ENCODE peak calls at places on chromosomes 12 and 14, in six cellular contexts. J is lung; Z is CD8-positive, alpha-beta memory T cell; T is A549; D is PC-3; S is foreskin keratinocyte. L is an unnamed sample.

GRCh38 chr12:116015525-116015924 is 262.0 kb downstream of the MED13L start:
- DNase-seq in J (no peak), Z (no peak), T (peak; percentile 52), D (peak; percentile 74), S (peak; percentile 7), L (no peak)

GRCh38 chr14:45785240-45785639 is 532.2 kb upstream of the MIS18BP1 start:
- DNase-seq in J (no peak), Z (no peak), T (peak; percentile 3), D (no peak), S (peak; percentile 92), L (no peak)

GRCh38 chr12:96516472-96517417 is 27.4 kb downstream of the CFAP54 start:
- DNase-seq in J (peak; percentile 68), Z (peak; percentile 89), T (peak; percentile 84), D (peak; percentile 91), S (no peak), L (peak; percentile 74)

GRCh38 chr12:81086342-81086741 is 8.5 kb downstream of the ACSS3 start:
- DNase-seq in J (no peak), Z (no peak), T (no peak), D (no peak), S (no peak), L (no peak)

GRCh38 chr14:64625363-64626232 is 75.8 kb downstream of the PPP1R36 start:
- DNase-seq in J (no peak), Z (no peak), T (no peak), D (no peak), S (no peak), L (no peak)

GRCh38 chr12:87253157-87253556 is 776.0 kb downstream of the C12orf50 start:
- DNase-seq in J (no peak), Z (no peak), T (peak; percentile 18), D (peak; percentile 80), S (no peak), L (no peak)

GRCh38 chr12:69068431-69068830 is 135.5 kb upstream of the CPM start:
- DNase-seq in J (peak; percentile 65), Z (no peak), T (peak; percentile 86), D (peak; percentile 90), S (peak; percentile 53), L (no peak)

GRCh38 chr12:120762093-120762492 is 36.5 kb downstream of the ACADS start:
- DNase-seq in J (peak; percentile 49), Z (no peak), T (no peak), D (no peak), S (no peak), L (no peak)

GRCh38 chr14:93146119-93146518 is 30.4 kb upstream of the ITPK1 start:
- DNase-seq in J (no peak), Z (no peak), T (no peak), D (no peak), S (no peak), L (no peak)

GRCh38 chr14:71070169-71070568 is 162.9 kb downstream of the PCNX1 start:
- DNase-seq in J (no peak), Z (no peak), T (peak; percentile 16), D (peak; percentile 67), S (peak; percentile 28), L (no peak)

GRCh38 chr12:643478-644292 is 19.6 kb downstream of the NINJ2 start:
- DNase-seq in J (no peak), Z (peak; percentile 53), T (no peak), D (no peak), S (no peak), L (peak; percentile 75)

GRCh38 chr12:106113446-106114083 is 25.2 kb downstream of the NUAK1 start:
- DNase-seq in J (no peak), Z (no peak), T (peak; percentile 76), D (no peak), S (no peak), L (no peak)

GRCh38 chr14:69473271-69473670 is 11.3 kb upstream of the PLEKHD1 start:
- DNase-seq in J (no peak), Z (no peak), T (no peak), D (peak; percentile 74), S (no peak), L (no peak)

GRCh38 chr14:35687335-35687939 is 121.7 kb downstream of the RALGAPA1 start:
- DNase-seq in J (no peak), Z (no peak), T (peak; percentile 60), D (peak; percentile 80), S (peak; percentile 16), L (no peak)

GRCh38 chr12:57760347-57760982 is 5.6 kb downstream of the MARCHF9 start:
- DNase-seq in J (no peak), Z (no peak), T (no peak), D (no peak), S (no peak), L (no peak)

GRCh38 chr12:89354630-89354931 is 2.3 kb upstream of the DUSP6 start:
- DNase-seq in J (no peak), Z (no peak), T (peak; percentile 40), D (no peak), S (no peak), L (no peak)

DNA sequence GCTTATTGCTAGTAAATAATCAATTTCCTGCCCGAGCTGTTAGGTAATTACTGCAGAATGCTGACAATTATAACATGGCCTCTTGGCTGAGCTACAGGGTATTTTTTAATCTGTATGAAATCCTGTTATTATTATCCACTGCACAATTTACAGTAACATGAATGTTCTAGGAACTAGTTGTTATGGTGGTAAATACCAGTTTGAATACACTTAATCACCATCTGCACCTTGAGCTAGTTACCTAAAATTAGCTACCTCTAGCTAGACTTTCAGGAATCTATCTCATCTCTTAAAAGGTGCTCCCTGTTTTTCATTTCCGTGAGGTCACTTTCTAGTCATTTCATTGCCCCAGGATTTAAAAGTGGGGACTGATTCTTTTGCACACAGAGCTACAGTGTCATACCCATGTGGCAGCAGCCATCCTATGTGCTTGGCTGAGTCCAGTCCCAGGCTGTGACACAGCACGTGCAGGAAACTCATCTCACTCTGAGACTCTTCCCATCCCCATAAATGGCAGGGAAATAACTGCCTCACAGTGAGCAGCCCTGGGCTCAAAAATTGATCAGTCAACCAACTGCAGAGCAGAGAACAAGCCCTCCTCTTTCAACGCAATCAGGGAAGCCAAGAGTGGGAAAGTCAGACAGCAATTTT is 37.6 kb downstream of the DCP1B start:
- DNase-seq in J (no peak), Z (no peak), T (no peak), D (no peak), S (no peak), L (no peak)
- H3K27ac ChIP-seq in J (peak overlapping the region; percentile 34), Z (no peak overlapping the region), T (no peak overlapping the region), D (no peak overlapping the region), S (no peak overlapping the region), L (no peak overlapping the region)

DNA sequence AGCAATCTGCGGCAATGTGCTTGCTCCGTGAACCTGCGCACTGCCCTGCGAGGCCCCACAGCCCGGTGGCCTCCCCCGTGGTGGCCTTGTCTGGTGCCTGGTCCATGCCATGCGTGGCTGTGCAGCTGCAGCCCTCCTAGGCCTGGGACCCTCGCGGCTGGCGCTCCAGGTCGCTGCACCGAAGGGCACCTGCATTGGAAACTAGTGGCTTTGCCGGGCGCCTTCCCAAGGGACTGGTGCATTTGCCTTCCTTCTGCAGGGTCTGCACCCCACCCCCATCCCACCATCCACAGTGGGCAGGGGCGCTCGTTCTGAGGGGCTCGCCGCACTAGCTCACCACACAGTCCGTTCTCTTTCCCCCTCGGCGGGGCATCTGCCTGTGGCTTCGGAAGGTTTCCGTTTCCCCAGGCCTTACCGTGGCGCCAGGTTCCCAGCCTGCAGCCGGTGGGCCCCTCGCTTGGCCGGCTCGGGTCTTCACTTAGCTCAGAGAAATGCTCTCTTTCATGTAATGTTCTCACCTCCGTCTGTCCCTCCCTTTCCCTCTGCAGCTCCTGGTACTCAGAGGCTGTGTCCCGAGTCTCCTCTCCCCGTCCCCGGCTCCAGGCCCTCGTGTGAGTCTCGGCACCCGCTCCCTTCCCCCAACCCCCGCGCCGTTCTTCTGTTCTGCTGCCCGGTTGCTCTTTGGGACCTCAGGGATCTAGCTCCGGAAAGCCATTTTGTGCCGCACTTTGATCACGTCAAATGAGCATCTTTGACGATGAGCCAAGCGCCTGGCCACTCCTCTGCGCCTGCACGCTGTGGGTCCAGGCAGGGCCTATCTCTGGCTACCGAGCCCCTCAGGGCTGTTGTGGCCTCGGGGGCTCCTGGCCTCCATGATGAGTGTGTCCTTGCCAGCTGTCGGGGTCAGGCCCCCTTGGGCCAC is 31.9 kb downstream of the JAG2 start:
- DNase-seq in J (no peak), Z (no peak), T (no peak), D (no peak), S (no peak), L (peak; percentile 50)
- H3K4me1 ChIP-seq in J (no peaks in the 10 kb centered on the region), Z (no peaks in the 10 kb centered on the region), T (no peaks in the 10 kb centered on the region), D (no peaks in the 10 kb centered on the region), S (no peaks in the 10 kb centered on the region), L (no peaks in the 10 kb centered on the region)

DNA sequence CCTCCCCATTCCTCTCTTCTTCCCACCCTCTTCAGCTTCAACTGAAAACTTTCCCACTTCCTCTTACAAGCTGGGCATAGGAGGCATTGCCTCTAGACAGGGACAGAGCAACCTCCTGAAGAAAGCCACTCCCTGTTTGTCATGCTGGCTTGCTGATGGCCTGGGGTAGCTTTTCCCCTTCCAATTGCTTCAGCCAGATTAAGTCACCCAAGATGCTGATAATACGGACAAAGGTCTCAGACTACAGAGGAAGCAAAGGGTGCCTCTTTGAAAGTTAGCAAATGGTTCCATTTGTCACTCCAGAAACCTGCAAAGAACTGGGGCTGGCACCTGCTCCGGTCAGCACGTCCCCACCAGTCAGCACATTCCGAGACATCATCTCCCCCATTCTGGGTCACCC is 6.0 kb downstream of the KRT2 start:
- DNase-seq in J (peak; percentile 21), Z (no peak), T (no peak), D (no peak), S (no peak), L (no peak)
- H3K27ac ChIP-seq in J (no peak overlapping the region), Z (peak overlapping the region; percentile 19), T (no peak overlapping the region), D (no peak overlapping the region), S (no peak overlapping the region), L (no peak overlapping the region)

GRCh38 chr12:12510141-12510540 is 52.5 kb downstream of the DUSP16 start:
- DNase-seq in J (no peak), Z (no peak), T (no peak), D (peak; percentile 64), S (peak; percentile 90), L (no peak)

GRCh38 chr12:12511895-12512674 is 50.6 kb downstream of the DUSP16 start:
- DNase-seq in J (no peak), Z (no peak), T (no peak), D (no peak), S (no peak), L (no peak)

GRCh38 chr12:12511021-12511783 is 51.5 kb downstream of the DUSP16 start:
- DNase-seq in J (no peak), Z (no peak), T (no peak), D (peak; percentile 4), S (peak; percentile 91), L (no peak)

GRCh38 chr12:12508612-12509011 is 54.1 kb downstream of the DUSP16 start:
- DNase-seq in J (no peak), Z (no peak), T (no peak), D (no peak), S (no peak), L (no peak)

GRCh38 chr12:12513416-12514006 is 49.2 kb downstream of the DUSP16 start:
- DNase-seq in J (no peak), Z (no peak), T (no peak), D (no peak), S (no peak), L (no peak)
- H3K4me1 ChIP-seq in J (peaks cover 3% of the 10 kb centered on the region), Z (no peaks in the 10 kb centered on the region), T (peaks cover 36% of the 10 kb centered on the region), D (peaks cover 15% of the 10 kb centered on the region), S (peaks cover 31% of the 10 kb centered on the region), L (peaks cover 2% of the 10 kb centered on the region)

DNA sequence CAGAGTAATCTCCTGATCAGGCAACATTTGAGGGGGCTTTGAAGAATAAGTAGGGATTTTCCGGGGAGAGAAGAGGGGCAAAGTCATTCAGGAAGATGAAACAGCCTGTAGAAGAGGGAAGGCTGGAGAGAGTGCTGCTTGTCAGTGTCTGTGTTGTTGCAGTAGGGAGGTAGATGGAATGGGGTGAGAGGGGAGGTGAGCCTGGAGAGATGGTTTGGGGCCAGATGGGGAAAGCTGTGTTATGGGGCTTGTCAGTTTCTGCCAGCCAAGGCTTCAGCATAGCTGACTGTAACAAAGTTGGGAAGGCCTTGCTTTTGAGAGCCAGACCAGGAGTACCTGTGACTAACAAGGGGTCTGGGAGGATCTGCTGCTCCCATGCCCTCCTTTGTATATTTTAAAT is 18.0 kb downstream of the BICD1 start:
- DNase-seq in J (no peak), Z (no peak), T (no peak), D (no peak), S (no peak), L (no peak)
- H3K27ac ChIP-seq in J (no peak overlapping the region), Z (no peak overlapping the region), T (no peak overlapping the region), D (no peak overlapping the region), S (no peak overlapping the region), L (no peak overlapping the region)